ENCODE peak calls at places on chromosomes 2 and 18, in eight cellular contexts. N is IMR-90, Y is Peyer's patch, R is right lobe of liver, Q is adrenal gland, A is uterus, H is ovary, W is thyroid gland. B is an unnamed sample.

GRCh38 chr2:137802038-137802437 is 162.2 kb upstream of the HNMT start:
- DNase-seq in Q (no peak), A (no peak), N (no peak), W (no peak), R (no peak), H (no peak), Y (no peak), B (no peak)

GRCh38 chr2:85767803-85768665 is 14.2 kb downstream of the ATOH8 start:
- DNase-seq in Y (no peak), H (no peak), N (no peak), R (no peak), W (no peak), A (no peak), Q (no peak), B (no peak)

GRCh38 chr2:55130849-55131248 is 80.6 kb upstream of the RTN4 start:
- DNase-seq in Q (no peak), R (no peak), A (no peak), H (no peak), W (no peak), Y (no peak), N (no peak), B (no peak)

GRCh38 chr2:239830066-239830717 is 194.9 kb downstream of the NDUFA10 start:
- DNase-seq in H (no peak), R (no peak), Q (peak; percentile 17), N (no peak), Y (no peak), W (no peak), A (peak; percentile 4), B (peak; percentile 9)

GRCh38 chr2:46780801-46781445 is 134.7 kb downstream of the MCFD2 start:
- DNase-seq in N (peak; percentile 56), R (no peak), Y (no peak), A (peak; percentile 57), Q (no peak), W (no peak), H (no peak), B (peak; percentile 48)

GRCh38 chr2:107592225-107592624 is 234.5 kb upstream of the RGPD4 start:
- DNase-seq in W (no peak), H (no peak), R (no peak), N (no peak), Y (no peak), Q (no peak), A (no peak), B (no peak)

GRCh38 chr2:37679072-37679695 is 7.7 kb upstream of the CDC42EP3 start:
- DNase-seq in R (no peak), Y (no peak), Q (no peak), W (no peak), H (no peak), N (no peak), A (no peak), B (no peak)

GRCh38 chr2:158131483-158131912 is 29.8 kb downstream of the UPP2 start:
- DNase-seq in Y (no peak), A (no peak), Q (no peak), H (no peak), W (no peak), R (no peak), N (no peak), B (no peak)

GRCh38 chr2:213429516-213429915 is 145.3 kb downstream of the SPAG16 start:
- DNase-seq in N (peak; percentile 7), R (no peak), Y (no peak), Q (no peak), W (no peak), H (no peak), A (no peak), B (no peak)

GRCh38 chr2:136448435-136448834 is 316.9 kb upstream of the THSD7B start:
- DNase-seq in H (no peak), N (no peak), Y (no peak), W (no peak), Q (no peak), A (no peak), R (no peak), B (no peak)

GRCh38 chr2:136319227-136319626 is 201.3 kb upstream of the CXCR4 start:
- DNase-seq in N (no peak), A (no peak), R (no peak), H (no peak), W (no peak), Q (no peak), Y (no peak), B (no peak)

GRCh38 chr2:159774370-159774990 is 23.5 kb downstream of the CD302 start:
- DNase-seq in H (no peak), W (no peak), Y (no peak), A (no peak), N (no peak), Q (no peak), R (no peak), B (no peak)

GRCh38 chr2:110807520-110807919 is 75.1 kb downstream of the ACOXL start:
- DNase-seq in Y (no peak), Q (no peak), H (no peak), W (no peak), N (peak; percentile 20), A (no peak), R (no peak), B (no peak)

GRCh38 chr2:138476940-138477339 is 24.6 kb upstream of the SPOPL start:
- DNase-seq in R (no peak), H (no peak), W (no peak), N (no peak), Y (no peak), Q (no peak), A (no peak), B (no peak)

GRCh38 chr18:9221661-9222060 is 85.1 kb downstream of the ANKRD12 start:
- DNase-seq in Y (no peak), A (no peak), H (no peak), Q (no peak), R (no peak), N (no peak), W (no peak), B (no peak)

GRCh38 chr18:77071711-77072292 is 60.8 kb downstream of the MBP start:
- DNase-seq in R (no peak), Y (no peak), A (no peak), W (peak; percentile 80), H (no peak), Q (no peak), N (peak; percentile 100), B (no peak)

GRCh38 chr2:65355190-65355831 is 77.1 kb downstream of the SPRED2 start:
- DNase-seq in Q (peak; percentile 1), W (no peak), R (no peak), A (no peak), Y (no peak), H (no peak), N (peak; percentile 59), B (no peak)

GRCh38 chr18:45666006-45666405 is 50.7 kb downstream of the SLC14A2 start:
- DNase-seq in W (no peak), Y (no peak), H (no peak), A (no peak), N (no peak), R (no peak), Q (no peak), B (no peak)

GRCh38 chr2:10452334-10452733 is 4.2 kb upstream of the ODC1 start:
- DNase-seq in A (no peak), R (peak; percentile 94), N (peak; percentile 90), W (peak; percentile 95), H (no peak), Y (peak; percentile 66), Q (no peak), B (no peak)

GRCh38 chr18:32333781-32334180 is 136.9 kb downstream of the GAREM1 start:
- DNase-seq in R (no peak), N (no peak), Y (no peak), A (no peak), W (no peak), H (no peak), Q (no peak), B (no peak)

GRCh38 chr2:185578293-185578692 is 160.3 kb upstream of the FSIP2 start:
- DNase-seq in A (no peak), Y (no peak), H (no peak), Q (no peak), W (no peak), N (no peak), R (no peak), B (no peak)

GRCh38 chr2:7517122-7517487 is 599.9 kb downstream of the RNF144A start:
- DNase-seq in W (no peak), N (no peak), Q (no peak), H (no peak), A (no peak), R (no peak), Y (no peak), B (no peak)

GRCh38 chr18:62538881-62539280 is 16.1 kb downstream of the ZCCHC2 start:
- DNase-seq in W (no peak), Y (no peak), H (no peak), A (no peak), Q (no peak), R (no peak), N (no peak), B (no peak)

DNA sequence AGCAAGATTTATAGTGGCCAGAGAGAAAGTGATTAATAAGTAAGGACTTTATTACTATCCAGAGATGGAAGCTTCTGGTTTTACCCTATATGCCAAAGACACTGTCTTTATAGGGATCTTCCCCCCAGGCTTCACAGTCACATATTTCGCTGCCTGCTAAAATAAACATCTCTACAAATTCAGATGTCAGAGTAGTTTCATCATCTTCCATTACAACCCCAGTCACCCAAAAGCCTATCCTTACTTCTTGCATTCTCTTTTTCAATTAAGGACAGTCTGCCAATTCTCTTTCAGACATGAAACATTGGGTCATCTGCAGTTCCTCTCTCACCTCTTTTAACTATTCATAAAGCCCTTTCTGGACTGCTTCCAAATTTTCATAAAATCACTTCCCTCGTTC is 28.3 kb downstream of the CREB1 start:
- DNase-seq in Y (no peak), W (no peak), A (no peak), R (no peak), Q (no peak), N (peak; percentile 90), H (no peak), B (no peak)
- H3K4me3 ChIP-seq in Y (no peak overlapping the region), W (no peak overlapping the region), A (no peak overlapping the region), R (no peak overlapping the region), Q (no peak overlapping the region), N (no peak overlapping the region), H (no peak overlapping the region), B (no peak overlapping the region)

DNA sequence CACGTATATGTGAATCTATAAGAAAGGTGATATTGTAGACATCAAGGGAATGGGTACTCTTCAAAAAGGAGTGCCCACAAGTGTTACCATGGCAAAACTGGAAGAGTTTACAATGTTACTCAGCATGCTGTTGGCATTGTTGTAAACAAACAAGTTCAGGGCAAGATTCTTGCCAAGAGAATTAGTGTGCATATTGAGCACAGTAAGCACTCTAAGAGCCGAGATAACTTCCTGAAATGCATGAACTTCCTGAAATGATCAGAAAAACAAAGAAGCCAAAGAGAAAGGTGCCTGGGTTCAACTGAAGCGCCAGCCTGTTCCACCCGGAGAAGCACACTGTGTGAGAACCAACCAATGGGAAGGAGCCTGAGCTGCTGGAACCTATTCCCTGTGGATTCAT is 101.0 kb downstream of the HS6ST1 start:
- DNase-seq in H (no peak), Q (no peak), N (no peak), R (no peak), Y (no peak), W (no peak), A (no peak), B (no peak)
- H3K27ac ChIP-seq in H (no peak overlapping the region), Q (no peak overlapping the region), N (no peak overlapping the region), R (no peak overlapping the region), Y (no peak overlapping the region), W (no peak overlapping the region), A (no peak overlapping the region), B (no peak overlapping the region)

GRCh38 chr2:43212931-43213330 is 13.5 kb downstream of the ZFP36L2 start:
- DNase-seq in N (no peak), A (no peak), Q (peak; percentile 45), Y (no peak), W (peak; percentile 19), H (no peak), R (no peak), B (peak; percentile 77)
- TF ChIP-seq POLR2A in N (no peak), A (no peak), Q (no peak), Y (no peak), W (no peak), H (no peak), R (no peak), B (no peak)

GRCh38 chr18:11246466-11246865 is 97.1 kb upstream of the PIEZO2 start:
- DNase-seq in Q (no peak), H (no peak), N (peak; percentile 33), Y (no peak), R (no peak), A (no peak), W (no peak), B (no peak)
- H3K4me3 ChIP-seq in Q (no peak overlapping the region), H (no peak overlapping the region), N (no peak overlapping the region), Y (no peak overlapping the region), R (no peak overlapping the region), A (no peak overlapping the region), W (no peak overlapping the region), B (no peak overlapping the region)

B was measured in heart left ventricle.